ENCODE peak calls at places on chromosomes 1 and 21, in eight cellular contexts. One of them, this sample, is unnamed. For H3K9me3, the result is how much of the 10 kb centered on the place peaks cover.

GRCh38 chr1:6743189-6744101 is 41.8 kb upstream of the CAMTA1 start:
- DNase-seq in left lung: no peak
- DNase-seq in left ventricle myocardium inferior: peak
- DNase-seq in heart right ventricle: peak
- DNase-seq in CD4-positive, alpha-beta T cell: no peak
- DNase-seq in IMR-90: peak
- DNase-seq in endodermal cell: peak
- DNase-seq in cardiac muscle cell: no peak
- DNase-seq in this sample: peak

GRCh38 chr1:228338521-228339051 is 68.0 kb downstream of the TRIM11 start:
- DNase-seq in left lung: no peak
- DNase-seq in left ventricle myocardium inferior: peak
- DNase-seq in heart right ventricle: peak
- DNase-seq in CD4-positive, alpha-beta T cell: no peak
- DNase-seq in IMR-90: no peak
- DNase-seq in endodermal cell: peak
- DNase-seq in cardiac muscle cell: no peak
- DNase-seq in this sample: no peak

GRCh38 chr1:245604979-245605378 is 450.2 kb downstream of the KIF26B start:
- DNase-seq in left lung: no peak
- DNase-seq in left ventricle myocardium inferior: no peak
- DNase-seq in heart right ventricle: no peak
- DNase-seq in CD4-positive, alpha-beta T cell: no peak
- DNase-seq in IMR-90: peak
- DNase-seq in endodermal cell: peak
- DNase-seq in cardiac muscle cell: no peak
- DNase-seq in this sample: no peak

GRCh38 chr1:118961156-118961555 is 27.0 kb downstream of the TBX15 start:
- DNase-seq in left lung: no peak
- DNase-seq in left ventricle myocardium inferior: no peak
- DNase-seq in heart right ventricle: no peak
- DNase-seq in CD4-positive, alpha-beta T cell: no peak
- DNase-seq in IMR-90: no peak
- DNase-seq in endodermal cell: no peak
- DNase-seq in cardiac muscle cell: no peak
- DNase-seq in this sample: no peak

GRCh38 chr1:107551491-107551890 is 410.7 kb downstream of the NTNG1 start:
- DNase-seq in left lung: no peak
- DNase-seq in left ventricle myocardium inferior: no peak
- DNase-seq in heart right ventricle: no peak
- DNase-seq in CD4-positive, alpha-beta T cell: no peak
- DNase-seq in IMR-90: no peak
- DNase-seq in endodermal cell: no peak
- DNase-seq in cardiac muscle cell: no peak
- DNase-seq in this sample: no peak

GRCh38 chr1:160488347-160489058 is 34.6 kb downstream of the SLAMF6 start:
- DNase-seq in left lung: no peak
- DNase-seq in left ventricle myocardium inferior: no peak
- DNase-seq in heart right ventricle: no peak
- DNase-seq in CD4-positive, alpha-beta T cell: no peak
- DNase-seq in IMR-90: no peak
- DNase-seq in endodermal cell: no peak
- DNase-seq in cardiac muscle cell: no peak
- DNase-seq in this sample: no peak

GRCh38 chr21:31108969-31109368 is 70.7 kb upstream of the KRTAP19-8 start:
- DNase-seq in left lung: no peak
- DNase-seq in left ventricle myocardium inferior: no peak
- DNase-seq in heart right ventricle: no peak
- DNase-seq in CD4-positive, alpha-beta T cell: no peak
- DNase-seq in IMR-90: peak
- DNase-seq in endodermal cell: no peak
- DNase-seq in cardiac muscle cell: no peak
- DNase-seq in this sample: no peak

GRCh38 chr1:207088731-207089626 is at the start of gene C4BPB:
- DNase-seq in left lung: no peak
- DNase-seq in left ventricle myocardium inferior: no peak
- DNase-seq in heart right ventricle: no peak
- DNase-seq in CD4-positive, alpha-beta T cell: no peak
- DNase-seq in IMR-90: no peak
- DNase-seq in endodermal cell: no peak
- DNase-seq in cardiac muscle cell: no peak
- DNase-seq in this sample: no peak

GRCh38 chr1:1748686-1749321 is 24.6 kb upstream of the CDK11A start:
- DNase-seq in left lung: peak
- DNase-seq in left ventricle myocardium inferior: no peak
- DNase-seq in heart right ventricle: no peak
- DNase-seq in CD4-positive, alpha-beta T cell: no peak
- DNase-seq in IMR-90: no peak
- DNase-seq in endodermal cell: peak
- DNase-seq in cardiac muscle cell: no peak
- DNase-seq in this sample: no peak

GRCh38 chr1:77639557-77640069 is 42.8 kb downstream of the ZZZ3 start:
- DNase-seq in left lung: no peak
- DNase-seq in left ventricle myocardium inferior: no peak
- DNase-seq in heart right ventricle: no peak
- DNase-seq in CD4-positive, alpha-beta T cell: no peak
- DNase-seq in IMR-90: no peak
- DNase-seq in endodermal cell: no peak
- DNase-seq in cardiac muscle cell: no peak
- DNase-seq in this sample: no peak

GRCh38 chr1:43426221-43426620 is 27.5 kb downstream of the HYI start:
- DNase-seq in left lung: no peak
- DNase-seq in left ventricle myocardium inferior: no peak
- DNase-seq in heart right ventricle: no peak
- DNase-seq in CD4-positive, alpha-beta T cell: no peak
- DNase-seq in IMR-90: no peak
- DNase-seq in endodermal cell: no peak
- DNase-seq in cardiac muscle cell: no peak
- DNase-seq in this sample: peak

GRCh38 chr21:44568261-44568660 is 5.3 kb upstream of the KRTAP10-4 start:
- DNase-seq in left lung: peak
- DNase-seq in left ventricle myocardium inferior: no peak
- DNase-seq in heart right ventricle: no peak
- DNase-seq in CD4-positive, alpha-beta T cell: no peak
- DNase-seq in IMR-90: no peak
- DNase-seq in endodermal cell: no peak
- DNase-seq in cardiac muscle cell: no peak
- DNase-seq in this sample: no peak

GRCh38 chr21:9758141-9758540 is 763.2 kb upstream of the TPTE start:
- DNase-seq in left lung: no peak
- DNase-seq in left ventricle myocardium inferior: no peak
- DNase-seq in heart right ventricle: no peak
- DNase-seq in CD4-positive, alpha-beta T cell: no peak
- DNase-seq in IMR-90: no peak
- DNase-seq in endodermal cell: no peak
- DNase-seq in cardiac muscle cell: no peak
- DNase-seq in this sample: no peak

GRCh38 chr1:230518511-230518910 is 92.4 kb upstream of the PGBD5 start:
- DNase-seq in left lung: no peak
- DNase-seq in left ventricle myocardium inferior: no peak
- DNase-seq in heart right ventricle: no peak
- DNase-seq in CD4-positive, alpha-beta T cell: no peak
- DNase-seq in IMR-90: no peak
- DNase-seq in endodermal cell: peak
- DNase-seq in cardiac muscle cell: no peak
- DNase-seq in this sample: no peak

DNA sequence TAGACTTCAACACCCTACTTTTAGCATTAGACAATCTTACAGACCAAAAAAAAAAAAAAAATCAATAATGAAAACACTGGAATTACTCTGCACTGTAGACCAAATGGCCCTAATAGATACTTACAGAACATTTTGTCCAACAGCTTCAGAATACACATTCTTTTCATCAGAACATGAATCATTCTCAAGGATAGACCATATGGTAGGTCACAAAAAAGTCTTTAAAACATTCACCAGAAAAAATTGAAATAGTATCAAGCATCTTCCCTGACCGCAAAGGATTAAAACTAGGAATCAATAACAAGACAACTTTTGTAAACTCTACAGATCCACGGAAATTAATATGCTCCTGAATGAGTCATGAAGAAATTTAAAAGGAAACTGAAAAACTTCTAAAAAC is 22.5 kb downstream of the ZNF670 start:
- DNase-seq in left lung: no peak
- DNase-seq in left ventricle myocardium inferior: no peak
- DNase-seq in heart right ventricle: no peak
- DNase-seq in CD4-positive, alpha-beta T cell: no peak
- DNase-seq in IMR-90: no peak
- DNase-seq in endodermal cell: no peak
- DNase-seq in cardiac muscle cell: no peak
- DNase-seq in this sample: no peak
- H3K9me3 ChIP-seq in left lung: half or more
- H3K9me3 ChIP-seq in left ventricle myocardium inferior: half or more
- H3K9me3 ChIP-seq in heart right ventricle: under half
- H3K9me3 ChIP-seq in CD4-positive, alpha-beta T cell: half or more
- H3K9me3 ChIP-seq in IMR-90: under half
- H3K9me3 ChIP-seq in endodermal cell: half or more
- H3K9me3 ChIP-seq in cardiac muscle cell: under half
- H3K9me3 ChIP-seq in this sample: under half

GRCh38 chr21:46069166-46069565 is 28.7 kb upstream of the COL6A2 start:
- DNase-seq in left lung: no peak
- DNase-seq in left ventricle myocardium inferior: no peak
- DNase-seq in heart right ventricle: no peak
- DNase-seq in CD4-positive, alpha-beta T cell: no peak
- DNase-seq in IMR-90: no peak
- DNase-seq in endodermal cell: peak
- DNase-seq in cardiac muscle cell: no peak
- DNase-seq in this sample: no peak

GRCh38 chr21:46066843-46067331 is 31.0 kb upstream of the COL6A2 start:
- DNase-seq in left lung: peak
- DNase-seq in left ventricle myocardium inferior: peak
- DNase-seq in heart right ventricle: peak
- DNase-seq in CD4-positive, alpha-beta T cell: no peak
- DNase-seq in IMR-90: peak
- DNase-seq in endodermal cell: peak
- DNase-seq in cardiac muscle cell: peak
- DNase-seq in this sample: no peak

GRCh38 chr21:46068516-46069079 is 29.3 kb upstream of the COL6A2 start:
- DNase-seq in left lung: no peak
- DNase-seq in left ventricle myocardium inferior: no peak
- DNase-seq in heart right ventricle: no peak
- DNase-seq in CD4-positive, alpha-beta T cell: no peak
- DNase-seq in IMR-90: no peak
- DNase-seq in endodermal cell: peak
- DNase-seq in cardiac muscle cell: no peak
- DNase-seq in this sample: no peak

GRCh38 chr21:46065993-46066842 is 31.7 kb upstream of the COL6A2 start:
- DNase-seq in left lung: peak
- DNase-seq in left ventricle myocardium inferior: no peak
- DNase-seq in heart right ventricle: peak
- DNase-seq in CD4-positive, alpha-beta T cell: no peak
- DNase-seq in IMR-90: peak
- DNase-seq in endodermal cell: peak
- DNase-seq in cardiac muscle cell: no peak
- DNase-seq in this sample: no peak

GRCh38 chr21:46067505-46068201 is 30.3 kb upstream of the COL6A2 start:
- DNase-seq in left lung: peak
- DNase-seq in left ventricle myocardium inferior: no peak
- DNase-seq in heart right ventricle: peak
- DNase-seq in CD4-positive, alpha-beta T cell: no peak
- DNase-seq in IMR-90: no peak
- DNase-seq in endodermal cell: peak
- DNase-seq in cardiac muscle cell: no peak
- DNase-seq in this sample: no peak
- H3K27ac ChIP-seq in left lung: no peak
- H3K27ac ChIP-seq in left ventricle myocardium inferior: peak
- H3K27ac ChIP-seq in heart right ventricle: peak
- H3K27ac ChIP-seq in CD4-positive, alpha-beta T cell: no peak
- H3K27ac ChIP-seq in IMR-90: peak
- H3K27ac ChIP-seq in endodermal cell: no peak
- H3K27ac ChIP-seq in cardiac muscle cell: no peak
- H3K27ac ChIP-seq in this sample: no peak

GRCh38 chr1:4309676-4310320 is 344.6 kb upstream of the AJAP1 start:
- DNase-seq in left lung: no peak
- DNase-seq in left ventricle myocardium inferior: no peak
- DNase-seq in heart right ventricle: no peak
- DNase-seq in CD4-positive, alpha-beta T cell: no peak
- DNase-seq in IMR-90: no peak
- DNase-seq in endodermal cell: peak
- DNase-seq in cardiac muscle cell: no peak
- DNase-seq in this sample: no peak

GRCh38 chr1:4308826-4309225 is 345.6 kb upstream of the AJAP1 start:
- DNase-seq in left lung: no peak
- DNase-seq in left ventricle myocardium inferior: no peak
- DNase-seq in heart right ventricle: no peak
- DNase-seq in CD4-positive, alpha-beta T cell: no peak
- DNase-seq in IMR-90: no peak
- DNase-seq in endodermal cell: peak
- DNase-seq in cardiac muscle cell: no peak
- DNase-seq in this sample: no peak

GRCh38 chr1:4312024-4312423 is 342.4 kb upstream of the AJAP1 start:
- DNase-seq in left lung: no peak
- DNase-seq in left ventricle myocardium inferior: no peak
- DNase-seq in heart right ventricle: no peak
- DNase-seq in CD4-positive, alpha-beta T cell: no peak
- DNase-seq in IMR-90: no peak
- DNase-seq in endodermal cell: no peak
- DNase-seq in cardiac muscle cell: no peak
- DNase-seq in this sample: no peak

GRCh38 chr1:4307911-4308545 is 346.4 kb upstream of the AJAP1 start:
- DNase-seq in left lung: no peak
- DNase-seq in left ventricle myocardium inferior: no peak
- DNase-seq in heart right ventricle: no peak
- DNase-seq in CD4-positive, alpha-beta T cell: no peak
- DNase-seq in IMR-90: no peak
- DNase-seq in endodermal cell: peak
- DNase-seq in cardiac muscle cell: no peak
- DNase-seq in this sample: no peak

DNA sequence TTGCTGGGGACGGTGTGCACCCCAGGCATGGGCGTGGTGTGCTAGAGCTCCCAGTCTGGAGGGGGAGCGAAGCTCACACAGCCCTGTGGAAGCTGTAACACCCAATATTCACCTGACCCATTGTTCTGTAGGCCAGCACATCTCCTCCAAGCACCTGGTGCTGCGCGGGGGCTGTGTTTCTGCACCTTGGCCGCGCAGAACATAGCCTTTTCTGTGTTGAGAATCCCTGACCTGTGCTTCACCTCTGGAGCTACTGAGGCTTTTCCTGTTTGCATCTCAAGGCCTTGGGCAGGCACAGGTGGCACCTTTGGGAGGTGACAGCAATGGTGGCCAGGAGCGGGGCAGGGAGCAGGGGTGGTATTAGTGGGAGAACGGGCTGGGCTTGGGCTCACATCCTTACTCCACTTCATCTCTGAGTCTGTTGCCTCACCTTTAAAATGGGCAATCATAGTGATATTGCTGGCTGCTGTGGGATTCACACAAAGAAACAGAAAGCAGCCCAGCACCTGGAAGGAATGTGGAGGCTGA is 343.9 kb upstream of the AJAP1 start:
- DNase-seq in left lung: no peak
- DNase-seq in left ventricle myocardium inferior: no peak
- DNase-seq in heart right ventricle: no peak
- DNase-seq in CD4-positive, alpha-beta T cell: no peak
- DNase-seq in IMR-90: no peak
- DNase-seq in endodermal cell: peak
- DNase-seq in cardiac muscle cell: no peak
- DNase-seq in this sample: no peak
- H3K9me3 ChIP-seq in left lung: under half
- H3K9me3 ChIP-seq in left ventricle myocardium inferior: under half
- H3K9me3 ChIP-seq in heart right ventricle: under half
- H3K9me3 ChIP-seq in CD4-positive, alpha-beta T cell: under half
- H3K9me3 ChIP-seq in IMR-90: under half
- H3K9me3 ChIP-seq in endodermal cell: under half
- H3K9me3 ChIP-seq in cardiac muscle cell: under half
- H3K9me3 ChIP-seq in this sample: under half

GRCh38 chr1:202235856-202236837 is 42.5 kb downstream of the LGR6 start:
- DNase-seq in left lung: no peak
- DNase-seq in left ventricle myocardium inferior: peak
- DNase-seq in heart right ventricle: peak
- DNase-seq in CD4-positive, alpha-beta T cell: peak
- DNase-seq in IMR-90: peak
- DNase-seq in endodermal cell: peak
- DNase-seq in cardiac muscle cell: peak
- DNase-seq in this sample: peak
- H3K27ac ChIP-seq in left lung: no peak
- H3K27ac ChIP-seq in left ventricle myocardium inferior: no peak
- H3K27ac ChIP-seq in heart right ventricle: no peak
- H3K27ac ChIP-seq in CD4-positive, alpha-beta T cell: no peak
- H3K27ac ChIP-seq in IMR-90: peak
- H3K27ac ChIP-seq in endodermal cell: no peak
- H3K27ac ChIP-seq in cardiac muscle cell: no peak
- H3K27ac ChIP-seq in this sample: no peak

This sample was measured in pancreas.